ENCODE peak calls at places on chromosome 10, in four cellular contexts. B, E, G and N are unnamed samples.

GRCh38 chr10:23694446-23694920 is 255.6 kb downstream of the OTUD1 start:
- DNase-seq in B (no peak), E (peak), G (no peak), N (no peak)

GRCh38 chr10:18216482-18216881 is 76.3 kb downstream of the CACNB2 start:
- DNase-seq in B (no peak), E (peak), G (peak), N (peak)

GRCh38 chr10:110651044-110651958 is 7.2 kb downstream of the RBM20 start:
- DNase-seq in B (no peak), E (no peak), G (peak), N (peak)

GRCh38 chr10:120131183-120131582 is 238.7 kb downstream of the SEC23IP start:
- DNase-seq in B (no peak), E (peak), G (no peak), N (peak)

GRCh38 chr10:104622598-104623209 is 18.4 kb upstream of the SORCS3 start:
- DNase-seq in B (no peak), E (peak), G (peak), N (peak)

GRCh38 chr10:61943699-61944444 is 42.4 kb downstream of the ARID5B start:
- DNase-seq in B (no peak), E (no peak), G (peak), N (peak)

GRCh38 chr10:130244928-130245495 is 108.8 kb downstream of the GLRX3 start:
- DNase-seq in B (no peak), E (no peak), G (no peak), N (no peak)

GRCh38 chr10:97000487-97001182 is 168.5 kb downstream of the LCOR start:
- DNase-seq in B (no peak), E (no peak), G (no peak), N (peak)

GRCh38 chr10:7302393-7303054 is 108.3 kb downstream of the SFMBT2 start:
- DNase-seq in B (no peak), E (peak), G (peak), N (peak)

GRCh38 chr10:660413-660979 is 29.0 kb downstream of the DIP2C start:
- DNase-seq in B (no peak), E (no peak), G (no peak), N (no peak)

GRCh38 chr10:70418229-70418628 is 14.3 kb downstream of the EIF4EBP2 start:
- DNase-seq in B (no peak), E (peak), G (peak), N (peak)

GRCh38 chr10:70512149-70512611 is 33.6 kb downstream of the PALD1 start:
- DNase-seq in B (no peak), E (no peak), G (no peak), N (no peak)

GRCh38 chr10:125611756-125612155 is 71.2 kb downstream of the TEX36 start:
- DNase-seq in B (no peak), E (no peak), G (no peak), N (no peak)

GRCh38 chr10:17009228-17009700 is 120.3 kb downstream of the CUBN start:
- DNase-seq in B (no peak), E (no peak), G (peak), N (peak)

GRCh38 chr10:77328272-77328816 is 309.3 kb downstream of the KCNMA1 start:
- DNase-seq in B (no peak), E (peak), G (peak), N (no peak)

GRCh38 chr10:62545667-62546066 is 171.5 kb downstream of the ZNF365 start:
- DNase-seq in B (no peak), E (no peak), G (peak), N (peak)

GRCh38 chr10:17744395-17744841 is 7.6 kb upstream of the TMEM236 start:
- DNase-seq in B (no peak), E (no peak), G (no peak), N (peak)

GRCh38 chr10:114406455-114406854 is 2.2 kb upstream of the AFAP1L2 start:
- DNase-seq in B (no peak), E (no peak), G (no peak), N (no peak)

GRCh38 chr10:62503871-62504270 is 129.7 kb downstream of the ZNF365 start:
- DNase-seq in B (no peak), E (no peak), G (no peak), N (no peak)

GRCh38 chr10:106614293-106614692 is 550.2 kb downstream of the SORCS1 start:
- DNase-seq in B (no peak), E (no peak), G (no peak), N (no peak)

GRCh38 chr10:10830316-10831061 is 187.2 kb upstream of the CELF2 start:
- DNase-seq in B (no peak), E (no peak), G (peak), N (peak)

GRCh38 chr10:100509241-100509640 is 10.4 kb downstream of the SEC31B start:
- DNase-seq in B (no peak), E (no peak), G (no peak), N (no peak)

GRCh38 chr10:77286851-77287250 is 350.8 kb downstream of the KCNMA1 start:
- DNase-seq in B (no peak), E (no peak), G (no peak), N (no peak)

GRCh38 chr10:65754112-65754511 is 1171.7 kb upstream of the LRRTM3 start:
- DNase-seq in B (no peak), E (no peak), G (no peak), N (no peak)

GRCh38 chr10:121099601-121100000 is 248.4 kb downstream of the WDR11 start:
- DNase-seq in B (no peak), E (no peak), G (no peak), N (no peak)

GRCh38 chr10:36068542-36068941 is 426.4 kb upstream of the FZD8 start:
- DNase-seq in B (no peak), E (no peak), G (no peak), N (no peak)